ENCODE peak calls at places on chromosomes 4 and X, in ten cellular contexts. Y is endothelial cell; N is nephron progenitor cell; I is bronchial epithelial cell; R is ovary; A is body of pancreas; L is CD4-positive, alpha-beta T cell; X is heart left ventricle; T is upper lobe of right lung; O is choroid plexus epithelial cell. H is an unnamed sample.

GRCh38 chr4:105624530-105624929 is 72.1 kb downstream of the ARHGEF38 start:
- DNase-seq in T (no peak), L (no peak), Y (no peak), I (peak; percentile 30), O (peak; percentile 48), N (no peak), X (peak; percentile 40), R (no peak), A (peak; percentile 46), H (no peak)

GRCh38 chrX:155611302-155611701 is 1.4 kb downstream of the TMLHE start:
- DNase-seq in O (no peak), I (no peak), X (no peak), Y (no peak), L (no peak), T (no peak), A (no peak), N (no peak), R (no peak), H (no peak)

GRCh38 chr4:71009091-71009490 is 15.6 kb downstream of the DCK start:
- DNase-seq in O (peak; percentile 55), I (no peak), X (no peak), R (no peak), L (no peak), A (no peak), N (no peak), T (no peak), Y (no peak), H (no peak)

GRCh38 chr4:108144451-108144850 is 24.3 kb downstream of the LEF1 start:
- DNase-seq in N (peak; percentile 10), T (no peak), L (no peak), A (no peak), O (no peak), I (no peak), R (no peak), Y (no peak), X (no peak), H (no peak)

GRCh38 chrX:38215141-38215540 is 5.5 kb downstream of the SRPX start:
- DNase-seq in N (no peak), Y (no peak), R (no peak), L (no peak), O (no peak), X (no peak), A (no peak), I (peak; percentile 53), T (no peak), H (no peak)

GRCh38 chr4:166277851-166278250 is 404.8 kb downstream of the TLL1 start:
- DNase-seq in X (no peak), I (no peak), Y (no peak), L (no peak), O (no peak), R (no peak), T (no peak), A (no peak), N (no peak), H (no peak)

GRCh38 chrX:119887721-119888425 is 7.8 kb upstream of the AKAP14 start:
- DNase-seq in O (peak; percentile 50), Y (peak; percentile 72), A (peak; percentile 56), R (peak; percentile 40), X (peak; percentile 60), L (peak; percentile 19), T (peak; percentile 84), I (peak; percentile 23), N (peak; percentile 75), H (no peak)

GRCh38 chr4:87527446-87528240 is 1.5 kb downstream of the SPARCL1 start:
- DNase-seq in Y (no peak), R (no peak), L (no peak), O (peak; percentile 23), T (no peak), X (peak; percentile 32), N (no peak), I (no peak), A (peak; percentile 19), H (no peak)

GRCh38 chr4:38983756-38984647 is 48.2 kb downstream of the TMEM156 start:
- DNase-seq in X (no peak), R (no peak), L (no peak), I (no peak), O (peak; percentile 42), N (no peak), A (no peak), T (no peak), Y (no peak), H (no peak)

GRCh38 chr4:67682266-67682665 is 18.7 kb downstream of the UBA6 start:
- DNase-seq in A (no peak), X (no peak), Y (no peak), O (no peak), R (no peak), L (no peak), I (peak; percentile 26), N (no peak), T (no peak), H (no peak)

GRCh38 chrX:38438321-38438720 is 85.9 kb downstream of the OTC start:
- DNase-seq in O (no peak), A (no peak), Y (no peak), N (no peak), L (no peak), R (no peak), X (no peak), T (no peak), I (no peak), H (no peak)

GRCh38 chr4:145481164-145481941 is at the start of gene SMAD1:
- DNase-seq in O (peak; percentile 87), A (peak; percentile 94), I (peak; percentile 60), T (peak; percentile 93), N (peak; percentile 82), R (peak; percentile 88), L (no peak), X (peak; percentile 92), Y (peak; percentile 72), H (no peak)

GRCh38 chr4:25863347-25863784 is 578 bp upstream of the SEL1L3 start:
- DNase-seq in I (no peak), A (peak; percentile 82), L (no peak), R (peak; percentile 36), O (no peak), Y (peak; percentile 17), N (peak; percentile 35), T (peak; percentile 81), X (no peak), H (no peak)

GRCh38 chrX:3263681-3264126 is 82.7 kb downstream of the MXRA5 start:
- DNase-seq in X (no peak), Y (no peak), A (no peak), N (no peak), T (no peak), I (no peak), L (no peak), O (no peak), R (no peak), H (no peak)

GRCh38 chr4:1164444-1164843 is 7.9 kb downstream of the SPON2 start:
- DNase-seq in L (no peak), A (no peak), N (no peak), I (no peak), T (no peak), O (no peak), X (no peak), R (no peak), Y (no peak), H (no peak)

DNA sequence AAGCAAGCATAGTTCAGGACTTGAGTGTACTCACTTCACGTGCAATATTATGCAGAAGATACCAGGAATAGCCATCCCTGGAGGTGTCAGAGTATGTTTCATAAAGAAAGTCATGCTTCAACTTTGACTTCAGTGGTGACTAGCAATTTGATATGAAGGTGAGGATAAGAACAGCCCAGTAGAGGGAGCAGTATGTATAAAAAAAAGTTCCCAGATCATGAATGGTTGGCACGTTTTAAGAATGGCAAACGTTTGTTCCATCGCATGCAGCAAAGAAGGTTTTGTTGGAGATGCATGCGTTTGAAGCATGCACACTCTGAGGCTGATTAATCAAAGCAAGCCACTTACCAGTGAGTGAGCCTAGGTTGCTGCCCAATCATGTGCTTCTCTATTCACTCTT is 33.5 kb upstream of the SLITRK4 start:
- DNase-seq in Y (no peak), X (no peak), A (no peak), T (no peak), R (no peak), L (no peak), I (peak; percentile 12), N (no peak), O (no peak), H (no peak)
- TF ChIP-seq CTCF in Y (no peak), X (no peak), A (peak; percentile 20), T (no peak), R (no peak), L (no peak), I (peak; percentile 14), N (peak; percentile 8), O (no peak), H (peak; percentile 32)

DNA sequence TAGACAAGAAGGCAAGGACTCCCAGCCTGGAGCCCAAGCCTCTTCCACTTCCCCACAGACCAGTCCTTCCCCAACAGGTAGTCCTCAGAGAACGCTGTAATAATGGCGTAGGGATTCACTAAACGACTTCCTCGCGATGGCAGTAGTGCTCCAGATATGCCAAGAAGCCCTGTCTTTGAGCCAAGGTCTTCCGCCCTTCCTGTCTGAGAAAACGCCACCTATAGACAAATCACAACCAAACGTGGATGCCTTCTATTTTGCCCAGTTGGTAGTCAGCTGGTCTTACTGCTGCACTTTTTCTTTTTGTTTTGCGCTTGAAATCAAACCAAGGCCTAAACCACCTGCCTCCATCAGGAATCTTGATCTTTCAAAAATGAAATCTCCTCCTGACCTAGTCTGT is 203.3 kb downstream of the OR13H1 start:
- DNase-seq in T (no peak), N (no peak), A (no peak), Y (no peak), R (peak; percentile 77), L (no peak), I (no peak), O (no peak), X (peak; percentile 81), H (peak; percentile 19)
- TF ChIP-seq CTCF in T (no peak), N (no peak), A (no peak), Y (no peak), R (no peak), L (no peak), I (no peak), O (no peak), X (no peak), H (no peak)

DNA sequence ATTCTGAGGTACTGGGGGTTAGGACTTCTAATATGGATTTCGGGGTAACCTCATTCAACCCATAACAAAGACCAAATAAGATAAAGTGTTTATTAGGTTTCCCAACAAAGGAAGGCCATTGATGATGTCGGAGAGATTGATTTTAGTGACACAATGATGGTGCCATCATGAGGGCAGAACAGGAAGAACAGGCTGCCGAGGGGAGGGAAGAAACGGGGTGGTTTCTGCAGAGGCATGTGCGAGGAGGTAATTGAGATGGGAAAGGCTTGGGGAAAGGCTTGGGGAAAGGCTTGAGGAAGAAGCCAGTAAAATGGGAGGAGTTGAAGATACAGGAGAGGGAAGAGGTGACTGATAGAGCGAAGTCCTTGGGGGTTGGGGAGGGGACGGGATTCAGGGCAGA is 6.2 kb downstream of the HPSE start:
- DNase-seq in T (no peak), O (peak; percentile 15), L (no peak), I (no peak), R (no peak), X (no peak), A (no peak), N (no peak), Y (no peak), H (no peak)
- TF ChIP-seq CTCF in T (no peak), O (peak; percentile 37), L (no peak), I (no peak), R (no peak), X (no peak), A (no peak), N (no peak), Y (no peak), H (peak; percentile 14)

GRCh38 chrX:121323337-121323736 is 275.9 kb downstream of the GLUD2 start:
- DNase-seq in T (no peak), N (no peak), X (no peak), R (no peak), A (no peak), L (no peak), O (no peak), I (no peak), Y (no peak), H (no peak)

GRCh38 chrX:121322159-121322558 is 274.7 kb downstream of the GLUD2 start:
- DNase-seq in O (peak; percentile 21), Y (no peak), T (no peak), X (no peak), L (no peak), N (no peak), I (peak; percentile 2), A (no peak), R (no peak), H (no peak)
- TF ChIP-seq CTCF in O (peak; percentile 42), Y (no peak), T (no peak), X (no peak), L (no peak), N (no peak), I (peak; percentile 27), A (no peak), R (no peak), H (peak; percentile 4)